ENCODE peak calls at places on chromosomes 5 and 9, in seven cellular contexts. One of them, this sample, is unnamed.

GRCh38 chr5:97266576-97266975 is 83.5 kb upstream of the RIOK2 start:
- DNase-seq in CD4-positive, alpha-beta T cell: no peak
- DNase-seq in OCI-LY7: no peak
- DNase-seq in Peyer's patch: no peak
- DNase-seq in spleen: no peak
- DNase-seq in endothelial cell of umbilical vein: peak; percentile 35
- DNase-seq in stomach: no peak
- DNase-seq in this sample: peak; percentile 65

GRCh38 chr5:143209881-143210395 is 193.5 kb downstream of the NR3C1 start:
- DNase-seq in CD4-positive, alpha-beta T cell: no peak
- DNase-seq in OCI-LY7: no peak
- DNase-seq in Peyer's patch: no peak
- DNase-seq in spleen: no peak
- DNase-seq in endothelial cell of umbilical vein: no peak
- DNase-seq in stomach: no peak
- DNase-seq in this sample: no peak

GRCh38 chr9:98765276-98765675 is 31.1 kb downstream of the ANKS6 start:
- DNase-seq in CD4-positive, alpha-beta T cell: no peak
- DNase-seq in OCI-LY7: no peak
- DNase-seq in Peyer's patch: no peak
- DNase-seq in spleen: no peak
- DNase-seq in endothelial cell of umbilical vein: no peak
- DNase-seq in stomach: no peak
- DNase-seq in this sample: no peak

GRCh38 chr5:178278358-178279023 is 45.9 kb upstream of the PHYKPL start:
- DNase-seq in CD4-positive, alpha-beta T cell: no peak
- DNase-seq in OCI-LY7: no peak
- DNase-seq in Peyer's patch: peak; percentile 36
- DNase-seq in spleen: no peak
- DNase-seq in endothelial cell of umbilical vein: no peak
- DNase-seq in stomach: no peak
- DNase-seq in this sample: no peak

GRCh38 chr5:156589859-156590216 is 260.3 kb upstream of the PPP1R2B start:
- DNase-seq in CD4-positive, alpha-beta T cell: no peak
- DNase-seq in OCI-LY7: no peak
- DNase-seq in Peyer's patch: no peak
- DNase-seq in spleen: no peak
- DNase-seq in endothelial cell of umbilical vein: no peak
- DNase-seq in stomach: no peak
- DNase-seq in this sample: no peak

GRCh38 chr5:132829742-132830435 is 558 bp downstream of the SHROOM1 start:
- DNase-seq in CD4-positive, alpha-beta T cell: peak; percentile 49
- DNase-seq in OCI-LY7: peak; percentile 73
- DNase-seq in Peyer's patch: peak; percentile 92
- DNase-seq in spleen: peak; percentile 93
- DNase-seq in endothelial cell of umbilical vein: peak; percentile 75
- DNase-seq in stomach: peak; percentile 87
- DNase-seq in this sample: peak; percentile 82

GRCh38 chr9:106127771-106128170 is 433.4 kb downstream of the TMEM38B start:
- DNase-seq in CD4-positive, alpha-beta T cell: no peak
- DNase-seq in OCI-LY7: no peak
- DNase-seq in Peyer's patch: no peak
- DNase-seq in spleen: no peak
- DNase-seq in endothelial cell of umbilical vein: no peak
- DNase-seq in stomach: no peak
- DNase-seq in this sample: no peak

GRCh38 chr5:170105643-170106611 is at the start of gene FOXI1:
- DNase-seq in CD4-positive, alpha-beta T cell: no peak
- DNase-seq in OCI-LY7: no peak
- DNase-seq in Peyer's patch: no peak
- DNase-seq in spleen: no peak
- DNase-seq in endothelial cell of umbilical vein: no peak
- DNase-seq in stomach: no peak
- DNase-seq in this sample: no peak

GRCh38 chr9:127505396-127506116 is 54.2 kb downstream of the LRSAM1 start:
- DNase-seq in CD4-positive, alpha-beta T cell: no peak
- DNase-seq in OCI-LY7: peak; percentile 50
- DNase-seq in Peyer's patch: no peak
- DNase-seq in spleen: no peak
- DNase-seq in endothelial cell of umbilical vein: peak; percentile 37
- DNase-seq in stomach: no peak
- DNase-seq in this sample: peak; percentile 74

DNA sequence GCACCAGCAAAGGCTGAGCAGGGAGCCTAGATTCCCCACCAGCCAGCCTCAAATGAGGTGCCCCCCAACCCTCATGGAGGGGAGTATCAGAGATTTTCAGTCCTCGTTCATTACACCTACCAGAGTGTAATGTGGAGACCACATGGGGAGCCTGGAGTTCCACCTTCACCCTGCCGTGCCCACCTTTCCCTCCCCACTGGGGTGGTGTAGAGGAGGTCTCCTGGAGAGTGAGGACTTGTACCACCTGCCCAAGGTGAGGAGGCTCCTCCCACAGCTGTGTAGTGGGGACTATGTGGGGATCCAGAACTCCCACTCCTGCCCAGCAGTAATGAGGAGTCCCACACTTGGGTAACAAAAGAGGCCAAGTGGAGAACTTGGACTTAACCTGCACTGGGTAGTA is 221.8 kb downstream of the SAXO1 start:
- DNase-seq in CD4-positive, alpha-beta T cell: no peak
- DNase-seq in OCI-LY7: no peak
- DNase-seq in Peyer's patch: no peak
- DNase-seq in spleen: no peak
- DNase-seq in endothelial cell of umbilical vein: no peak
- DNase-seq in stomach: no peak
- DNase-seq in this sample: no peak
- H3K27ac ChIP-seq in CD4-positive, alpha-beta T cell: no peak overlapping the region
- H3K27ac ChIP-seq in OCI-LY7: no peak overlapping the region
- H3K27ac ChIP-seq in Peyer's patch: no peak overlapping the region
- H3K27ac ChIP-seq in spleen: no peak overlapping the region
- H3K27ac ChIP-seq in endothelial cell of umbilical vein: no peak overlapping the region
- H3K27ac ChIP-seq in stomach: no peak overlapping the region
- H3K27ac ChIP-seq in this sample: no peak overlapping the region

DNA sequence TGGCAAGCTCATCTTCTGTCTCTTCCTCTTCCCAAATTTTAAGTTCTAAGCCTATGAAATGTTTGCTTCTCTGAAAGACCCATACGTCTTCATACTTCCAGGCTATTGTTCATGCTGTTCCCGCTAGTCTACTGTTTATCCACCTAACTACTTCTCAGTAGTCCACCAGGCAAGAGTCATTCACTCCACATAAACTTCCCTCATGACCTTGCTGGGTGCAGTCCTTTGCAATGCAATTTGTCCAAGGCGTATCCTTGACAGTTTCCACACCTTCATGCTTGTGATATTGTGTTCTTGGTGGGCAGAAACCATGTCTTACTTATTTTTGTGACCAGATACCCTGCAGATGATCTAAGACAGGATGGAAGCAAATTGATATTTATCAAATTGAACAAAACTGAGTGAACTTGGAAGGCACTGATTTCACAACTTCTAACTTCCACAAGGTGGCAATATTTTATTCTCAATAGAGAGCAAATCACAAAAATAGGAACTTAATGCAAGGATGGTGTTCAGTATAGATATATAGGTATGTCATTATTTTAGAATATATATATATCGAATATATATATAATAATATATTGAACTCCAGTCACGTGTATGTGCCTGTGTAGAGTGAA is 30.3 kb downstream of the TYRP1 start:
- DNase-seq in CD4-positive, alpha-beta T cell: no peak
- DNase-seq in OCI-LY7: no peak
- DNase-seq in Peyer's patch: no peak
- DNase-seq in spleen: no peak
- DNase-seq in endothelial cell of umbilical vein: peak; percentile 40
- DNase-seq in stomach: no peak
- DNase-seq in this sample: no peak
- H3K27ac ChIP-seq in CD4-positive, alpha-beta T cell: no peak overlapping the region
- H3K27ac ChIP-seq in OCI-LY7: no peak overlapping the region
- H3K27ac ChIP-seq in Peyer's patch: no peak overlapping the region
- H3K27ac ChIP-seq in spleen: no peak overlapping the region
- H3K27ac ChIP-seq in endothelial cell of umbilical vein: no peak overlapping the region
- H3K27ac ChIP-seq in stomach: no peak overlapping the region
- H3K27ac ChIP-seq in this sample: no peak overlapping the region

DNA sequence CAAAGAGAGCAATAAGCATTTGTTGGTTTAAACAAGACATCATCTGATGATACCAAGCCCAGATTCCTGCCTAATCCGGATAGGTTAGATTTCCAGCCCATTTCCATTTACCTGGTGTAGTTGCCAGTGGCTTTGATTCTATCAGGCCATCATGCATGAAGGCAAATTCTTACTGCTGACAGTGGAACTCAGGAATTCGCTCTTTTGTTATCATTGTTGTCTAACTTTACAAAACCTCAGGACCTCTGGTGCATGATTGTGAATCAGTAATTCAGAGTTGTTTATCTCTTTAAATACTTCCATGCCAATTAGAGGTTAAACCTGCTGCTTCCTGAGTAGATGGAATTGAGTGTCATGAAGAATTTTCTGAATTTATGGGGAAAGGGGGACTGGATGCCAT is 76.5 kb downstream of the C9orf152 start:
- DNase-seq in CD4-positive, alpha-beta T cell: no peak
- DNase-seq in OCI-LY7: no peak
- DNase-seq in Peyer's patch: no peak
- DNase-seq in spleen: no peak
- DNase-seq in endothelial cell of umbilical vein: no peak
- DNase-seq in stomach: no peak
- DNase-seq in this sample: no peak
- H3K27ac ChIP-seq in CD4-positive, alpha-beta T cell: no peak overlapping the region
- H3K27ac ChIP-seq in OCI-LY7: peak overlapping the region; percentile 95
- H3K27ac ChIP-seq in Peyer's patch: no peak overlapping the region
- H3K27ac ChIP-seq in spleen: no peak overlapping the region
- H3K27ac ChIP-seq in endothelial cell of umbilical vein: peak overlapping the region; percentile 27
- H3K27ac ChIP-seq in stomach: no peak overlapping the region
- H3K27ac ChIP-seq in this sample: peak overlapping the region; percentile 93

GRCh38 chr9:68844196-68844595 is 139.2 kb downstream of the PIP5K1B start:
- DNase-seq in CD4-positive, alpha-beta T cell: no peak
- DNase-seq in OCI-LY7: no peak
- DNase-seq in Peyer's patch: no peak
- DNase-seq in spleen: no peak
- DNase-seq in endothelial cell of umbilical vein: no peak
- DNase-seq in stomach: no peak
- DNase-seq in this sample: no peak
- H3K27ac ChIP-seq in CD4-positive, alpha-beta T cell: no peak overlapping the region
- H3K27ac ChIP-seq in OCI-LY7: no peak overlapping the region
- H3K27ac ChIP-seq in Peyer's patch: no peak overlapping the region
- H3K27ac ChIP-seq in spleen: peak overlapping the region; percentile 49
- H3K27ac ChIP-seq in endothelial cell of umbilical vein: no peak overlapping the region
- H3K27ac ChIP-seq in stomach: no peak overlapping the region
- H3K27ac ChIP-seq in this sample: no peak overlapping the region

This sample was measured in tibial artery.